ENCODE peak calls at places on chromosomes 7 and 10, in five cellular contexts. R, Y, X, T and L are unnamed samples.

GRCh38 chr10:113219446-113219845 is 269.4 kb downstream of the TCF7L2 start:
- DNase-seq in R (no peak), Y (no peak), X (no peak), T (no peak), L (no peak)

GRCh38 chr7:117036836-117037235 is 83.5 kb downstream of the ST7 start:
- DNase-seq in R (no peak), Y (no peak), X (no peak), T (no peak), L (no peak)

GRCh38 chr7:115066634-115067033 is 144.7 kb downstream of the MDFIC start:
- DNase-seq in R (no peak), Y (no peak), X (no peak), T (no peak), L (no peak)

GRCh38 chr7:128812514-128813168 is 17.6 kb upstream of the FLNC start:
- DNase-seq in R (no peak), Y (no peak), X (no peak), T (no peak), L (peak)

GRCh38 chr10:63348210-63348850 is 117.4 kb downstream of the JMJD1C start:
- DNase-seq in R (no peak), Y (no peak), X (peak), T (no peak), L (no peak)

GRCh38 chr10:131979821-131980270 is 1.9 kb downstream of the BNIP3 start:
- DNase-seq in R (no peak), Y (no peak), X (peak), T (peak), L (peak)

GRCh38 chr7:148334959-148335577 is 255.5 kb upstream of the C7orf33 start:
- DNase-seq in R (no peak), Y (no peak), X (no peak), T (no peak), L (no peak)

GRCh38 chr10:21398549-21399345 is 126.7 kb downstream of the SKIDA1 start:
- DNase-seq in R (no peak), Y (no peak), X (peak), T (no peak), L (no peak)

GRCh38 chr7:131106681-131107342 is 220.9 kb upstream of the MKLN1 start:
- DNase-seq in R (peak), Y (peak), X (no peak), T (peak), L (peak)

GRCh38 chr10:118003146-118003545 is 43.6 kb downstream of the RAB11FIP2 start:
- DNase-seq in R (no peak), Y (no peak), X (no peak), T (no peak), L (no peak)

GRCh38 chr10:29957887-29958330 is 101.5 kb downstream of the JCAD start:
- DNase-seq in R (peak), Y (peak), X (no peak), T (no peak), L (peak)

GRCh38 chr10:60032723-60033122 is 126.4 kb upstream of the CCDC6 start:
- DNase-seq in R (no peak), Y (peak), X (peak), T (no peak), L (no peak)

GRCh38 chr10:23155166-23155565 is 36.9 kb upstream of the PTF1A start:
- DNase-seq in R (no peak), Y (no peak), X (no peak), T (no peak), L (no peak)

GRCh38 chr7:41198502-41198901 is 504.4 kb downstream of the INHBA start:
- DNase-seq in R (no peak), Y (no peak), X (no peak), T (no peak), L (no peak)

GRCh38 chr7:92685146-92686042 is 95.2 kb upstream of the FAM133B start:
- DNase-seq in R (no peak), Y (no peak), X (no peak), T (no peak), L (no peak)
- H3K27ac ChIP-seq in R (no peak), Y (no peak), X (no peak), T (no peak), L (no peak)

GRCh38 chr10:123891147-123892011 is at the start of gene CPXM2:
- DNase-seq in R (peak), Y (no peak), X (no peak), T (no peak), L (no peak)
- H3K27ac ChIP-seq in R (peak), Y (peak), X (no peak), T (peak), L (peak)

DNA sequence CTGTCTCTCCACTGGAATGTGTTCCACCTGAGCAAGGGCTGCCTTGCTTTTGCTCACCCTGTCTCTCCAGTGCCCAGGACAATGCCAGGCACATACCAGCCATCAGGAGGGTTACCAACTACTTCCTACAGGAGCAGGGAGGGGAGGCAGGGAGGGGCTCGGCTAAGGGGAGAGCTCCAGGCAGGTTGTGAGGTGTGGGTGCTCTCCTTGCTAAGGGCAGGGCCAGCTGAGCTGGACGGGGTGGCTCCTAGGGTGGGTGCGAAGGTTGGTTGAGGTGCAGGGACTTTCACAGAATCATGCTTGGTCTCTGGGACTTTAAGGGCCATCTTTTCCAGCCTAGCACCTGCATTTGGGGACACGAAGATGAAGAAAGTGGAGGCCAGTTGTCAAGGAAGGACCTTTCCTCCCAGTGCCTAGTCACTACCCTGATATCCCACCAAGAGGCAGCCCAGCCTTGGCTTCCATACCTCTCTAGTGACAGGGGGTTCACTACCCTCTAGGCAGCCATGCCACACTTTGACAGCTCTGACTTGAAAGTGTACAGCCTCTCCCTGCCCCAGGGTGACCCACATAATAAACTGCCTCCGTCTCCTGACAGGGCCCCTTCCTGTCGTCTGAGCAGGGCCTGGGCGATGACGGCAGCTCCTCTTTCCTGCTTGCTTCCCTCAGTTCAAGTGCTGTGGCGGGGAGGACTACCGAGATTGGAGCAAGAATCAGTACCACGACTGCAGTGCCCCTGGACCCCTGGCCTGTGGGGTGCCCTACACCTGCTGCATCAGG is 46.5 kb downstream of the TSPAN15 start:
- DNase-seq in R (peak), Y (peak), X (no peak), T (peak), L (no peak)
- H3K27ac ChIP-seq in R (no peak), Y (no peak), X (no peak), T (peak), L (no peak)

GRCh38 chr10:600234-600633 is 89.2 kb downstream of the DIP2C start:
- DNase-seq in R (peak), Y (no peak), X (no peak), T (no peak), L (no peak)

GRCh38 chr10:596725-597345 is 92.6 kb downstream of the DIP2C start:
- DNase-seq in R (peak), Y (no peak), X (no peak), T (no peak), L (no peak)

GRCh38 chr10:598415-599170 is 90.9 kb downstream of the DIP2C start:
- DNase-seq in R (peak), Y (no peak), X (peak), T (no peak), L (no peak)

GRCh38 chr10:599767-600166 is 89.7 kb downstream of the DIP2C start:
- DNase-seq in R (peak), Y (no peak), X (no peak), T (no peak), L (no peak)

DNA sequence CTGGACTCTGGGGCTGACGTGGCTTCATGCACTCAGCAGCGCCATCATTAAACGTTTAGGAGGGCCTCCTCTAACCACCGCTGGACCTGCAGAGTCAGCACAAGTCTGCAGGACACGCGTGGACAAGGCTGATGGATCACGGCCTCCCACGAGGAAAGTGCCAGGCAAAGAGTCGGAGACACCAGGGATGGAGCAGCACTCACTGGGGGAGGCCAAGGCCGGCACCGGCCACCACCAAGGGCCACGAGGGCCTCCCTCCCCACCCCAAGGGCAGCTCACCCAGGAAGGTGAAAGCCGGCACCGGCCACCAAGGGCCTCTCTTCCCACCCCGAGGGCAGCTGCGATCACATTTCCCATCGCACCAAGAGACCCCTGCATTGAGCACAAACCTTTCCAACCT is 91.5 kb downstream of the DIP2C start:
- DNase-seq in R (peak), Y (no peak), X (no peak), T (no peak), L (no peak)
- H3K27ac ChIP-seq in R (peak), Y (no peak), X (peak), T (peak), L (no peak)

GRCh38 chr7:4845740-4846142 is 16.1 kb downstream of the PAPOLB start:
- DNase-seq in R (no peak), Y (no peak), X (no peak), T (peak), L (peak)
- H3K27ac ChIP-seq in R (no peak), Y (no peak), X (no peak), T (no peak), L (peak)

GRCh38 chr10:58896229-58896628 is 280.2 kb upstream of the PHYHIPL start:
- DNase-seq in R (no peak), Y (no peak), X (no peak), T (no peak), L (no peak)
- H3K27ac ChIP-seq in R (no peak), Y (no peak), X (no peak), T (no peak), L (no peak)